ENCODE peak calls at places on chromosomes 5 and 9, in six cellular contexts. U is lower lobe of right lung, T is lung, J is heart left ventricle, V is ovary, F is mammary epithelial cell. D is an unnamed sample.

GRCh38 chr5:78930742-78931141 is 54.4 kb downstream of the ARSB start:
- DNase-seq in J (no peak), V (no peak), F (no peak), T (no peak), U (no peak), D (no peak)

GRCh38 chr5:42691413-42691861 is 65.2 kb upstream of the CCDC152 start:
- DNase-seq in U (no peak), F (peak; percentile 34), V (peak; percentile 12), J (peak; percentile 64), T (no peak), D (no peak)

GRCh38 chr5:7770436-7770835 is 80.5 kb downstream of the CFAP90 start:
- DNase-seq in V (no peak), F (no peak), U (no peak), T (no peak), J (no peak), D (no peak)

GRCh38 chr5:132465095-132465707 is 25.4 kb downstream of the IRF1 start:
- DNase-seq in U (no peak), F (no peak), T (no peak), J (no peak), V (no peak), D (no peak)

GRCh38 chr5:176642675-176643490 is 4.4 kb upstream of the TSPAN17 start:
- DNase-seq in J (no peak), T (no peak), U (no peak), F (no peak), V (no peak), D (no peak)

GRCh38 chr9:15416880-15417279 is 5.8 kb upstream of the SNAPC3 start:
- DNase-seq in T (no peak), U (no peak), J (no peak), V (no peak), F (peak; percentile 43), D (peak; percentile 53)

GRCh38 chr5:151155777-151156731 is 1.5 kb downstream of the ANXA6 start:
- DNase-seq in T (no peak), F (no peak), U (no peak), J (peak; percentile 43), V (peak; percentile 45), D (no peak)

GRCh38 chr5:71732011-71732410 is 12.9 kb downstream of the CARTPT start:
- DNase-seq in T (no peak), V (no peak), U (no peak), F (no peak), J (no peak), D (no peak)

GRCh38 chr9:115633099-115633498 is 515.1 kb upstream of the TNC start:
- DNase-seq in U (no peak), T (no peak), F (peak; percentile 89), V (no peak), J (no peak), D (no peak)

GRCh38 chr9:127642047-127642740 is 30.1 kb downstream of the STXBP1 start:
- DNase-seq in J (no peak), U (no peak), T (no peak), V (no peak), F (no peak), D (no peak)

GRCh38 chr9:114310471-114311450 is 12.1 kb upstream of the ORM1 start:
- DNase-seq in U (no peak), F (no peak), V (peak; percentile 10), T (no peak), J (no peak), D (peak; percentile 6)

GRCh38 chr9:99231708-99232107 is 9.6 kb downstream of the SEC61B start:
- DNase-seq in U (no peak), T (no peak), V (no peak), F (no peak), J (no peak), D (peak; percentile 48)

GRCh38 chr9:84153885-84154284 is 173.3 kb downstream of the RMI1 start:
- DNase-seq in T (no peak), F (no peak), J (no peak), V (no peak), U (no peak), D (no peak)

GRCh38 chr5:622359-622758 is 10.2 kb downstream of the CEP72 start:
- DNase-seq in T (no peak), F (no peak), V (no peak), J (no peak), U (peak; percentile 34), D (peak; percentile 14)

GRCh38 chr5:154923441-154924430 is 14.3 kb downstream of the GEMIN5 start:
- DNase-seq in V (no peak), T (no peak), F (peak; percentile 16), J (no peak), U (no peak), D (no peak)
- H3K36me3 ChIP-seq in V (no peaks in the 10 kb centered on the region), T (peaks cover 24% of the 10 kb centered on the region), F (peaks cover 42% of the 10 kb centered on the region), J (peaks cover 97% of the 10 kb centered on the region), U (peaks cover 96% of the 10 kb centered on the region), D (peaks cover 53% of the 10 kb centered on the region)

DNA sequence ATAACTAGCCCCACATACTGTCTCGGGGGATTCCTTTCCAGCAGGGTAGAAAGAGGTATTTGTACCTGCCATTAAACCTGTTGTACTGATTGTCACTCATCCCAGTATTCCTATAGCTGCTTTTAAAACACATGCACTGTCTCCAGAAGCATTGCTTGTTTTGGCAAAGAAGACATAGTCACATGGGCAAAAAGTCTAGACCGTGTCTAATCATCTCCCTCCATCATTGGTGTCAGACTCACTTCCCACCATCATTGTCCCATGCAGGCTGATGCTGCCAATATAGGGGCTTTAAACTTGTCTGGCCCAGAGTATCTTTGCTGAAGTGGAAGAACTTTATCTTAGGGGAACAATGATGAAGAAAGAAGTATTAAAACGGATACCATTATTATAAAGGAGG is 12.6 kb downstream of the DNAJC21 start:
- DNase-seq in T (no peak), J (no peak), V (no peak), F (no peak), U (no peak), D (no peak)
- H3K36me3 ChIP-seq in T (peaks cover 21% of the 10 kb centered on the region), J (peaks cover 96% of the 10 kb centered on the region), V (no peaks in the 10 kb centered on the region), F (peaks cover 49% of the 10 kb centered on the region), U (peaks cover 97% of the 10 kb centered on the region), D (peaks cover 60% of the 10 kb centered on the region)

GRCh38 chr9:133786936-133787748 is 49.0 kb upstream of the SARDH start:
- DNase-seq in V (no peak), T (no peak), U (no peak), F (no peak), J (no peak), D (no peak)

GRCh38 chr9:133786371-133786753 is 48.2 kb upstream of the SARDH start:
- DNase-seq in T (no peak), J (no peak), U (no peak), F (no peak), V (no peak), D (no peak)

GRCh38 chr9:133788045-133788818 is 50.1 kb upstream of the SARDH start:
- DNase-seq in V (no peak), T (no peak), J (no peak), F (no peak), U (no peak), D (no peak)

GRCh38 chr9:133788819-133789733 is 50.9 kb upstream of the SARDH start:
- DNase-seq in V (no peak), J (peak; percentile 55), T (no peak), U (peak; percentile 60), F (no peak), D (no peak)

DNA sequence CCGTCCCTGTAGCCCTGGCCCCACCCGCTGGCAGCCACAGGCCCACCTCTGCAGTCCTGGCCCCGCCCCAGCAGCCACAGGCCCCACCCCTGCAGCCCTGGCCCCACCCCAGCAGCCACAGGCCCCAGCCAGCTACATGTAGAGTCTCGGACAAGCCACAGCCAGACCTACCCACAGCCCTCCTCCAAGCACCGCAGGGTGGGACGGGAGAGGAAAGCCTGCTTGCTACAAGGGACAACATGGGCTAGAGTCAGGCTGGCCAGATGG is 49.5 kb upstream of the SARDH start:
- DNase-seq in U (no peak), T (no peak), F (peak; percentile 8), V (no peak), J (no peak), D (peak; percentile 49)
- H3K36me3 ChIP-seq in U (peaks cover 35% of the 10 kb centered on the region), T (peaks cover 20% of the 10 kb centered on the region), F (no peaks in the 10 kb centered on the region), V (no peaks in the 10 kb centered on the region), J (peaks cover 10% of the 10 kb centered on the region), D (peaks cover 57% of the 10 kb centered on the region)

DNA sequence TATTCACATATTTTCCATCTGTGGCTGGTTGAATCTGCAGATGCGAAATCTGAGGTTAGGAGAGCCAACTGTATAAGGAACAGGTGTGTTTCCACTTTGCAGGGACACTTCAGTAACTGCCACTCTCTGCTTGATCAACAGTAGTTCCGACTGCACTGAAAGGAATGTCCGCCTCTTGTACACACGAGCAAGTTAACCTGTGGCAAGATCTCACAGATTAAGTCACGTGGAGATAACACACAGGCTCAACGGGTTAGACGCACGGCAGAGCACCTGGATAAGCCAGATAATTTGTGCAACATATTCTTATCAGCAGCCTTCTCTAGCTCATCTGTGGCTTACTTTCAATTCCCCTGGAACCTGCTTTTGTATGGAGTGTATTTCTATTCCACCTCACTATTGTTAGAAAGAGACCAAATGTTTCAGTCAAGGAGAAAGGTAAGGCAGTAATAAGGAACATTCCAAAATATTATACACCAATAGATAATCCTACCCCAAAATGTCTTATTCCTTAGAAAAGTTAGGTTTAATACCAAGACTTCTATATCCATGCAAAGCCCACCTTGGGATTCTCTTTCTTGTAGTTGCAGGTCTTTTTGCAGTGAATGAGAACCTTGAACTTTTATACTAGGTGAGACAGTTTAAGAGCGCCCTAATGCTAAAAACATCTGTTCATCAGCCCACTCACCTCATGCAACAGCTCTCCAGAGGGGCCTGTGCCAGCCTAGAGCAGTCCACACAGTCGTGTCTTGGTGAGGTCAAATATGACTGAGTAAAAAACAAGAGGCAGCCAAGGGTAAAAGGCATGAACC is 6.5 kb upstream of the C9 start:
- DNase-seq in J (no peak), V (no peak), F (no peak), T (peak; percentile 56), U (no peak), D (no peak)
- H3K36me3 ChIP-seq in J (peaks cover 54% of the 10 kb centered on the region), V (no peaks in the 10 kb centered on the region), F (no peaks in the 10 kb centered on the region), T (peaks cover 1% of the 10 kb centered on the region), U (peaks cover 52% of the 10 kb centered on the region), D (no peaks in the 10 kb centered on the region)